ENCODE peak calls at places on chromosomes 7 and 10, in seven cellular contexts. V is right atrium auricular region; L is heart right ventricle; T is Panc1; M is mesendoderm; K is fibroblast of lung; W is CD8-positive, alpha-beta T cell. A is an unnamed sample. For H3K4me1, the result is how much of the 10 kb centered on the place peaks cover.

GRCh38 chr7:128404826-128405344 is 4.9 kb downstream of the IMPDH1 start:
- DNase-seq in M (no peak), T (no peak), V (no peak), K (peak), L (no peak), W (no peak), A (no peak)

GRCh38 chr10:13268841-13269240 is 31.0 kb downstream of the PHYH start:
- DNase-seq in L (no peak), K (no peak), W (no peak), T (no peak), M (peak), V (no peak), A (no peak)

GRCh38 chr7:44434201-44434600 is 56.3 kb downstream of the NUDCD3 start:
- DNase-seq in T (no peak), M (no peak), V (no peak), L (no peak), K (no peak), W (no peak), A (no peak)

GRCh38 chr7:28020302-28020940 is 160.2 kb downstream of the JAZF1 start:
- DNase-seq in M (peak), W (no peak), K (peak), V (peak), T (peak), L (peak), A (peak)

GRCh38 chr7:82975811-82976468 is 186.7 kb downstream of the PCLO start:
- DNase-seq in K (no peak), V (no peak), L (no peak), W (no peak), M (no peak), T (no peak), A (no peak)

GRCh38 chr10:130499541-130499940 is 363.4 kb downstream of the GLRX3 start:
- DNase-seq in T (no peak), V (no peak), K (no peak), W (no peak), M (no peak), L (no peak), A (no peak)

GRCh38 chr10:86648706-86649426 is 5.5 kb upstream of the OPN4 start:
- DNase-seq in L (no peak), K (peak), T (no peak), W (no peak), M (no peak), V (peak), A (peak)

GRCh38 chr7:99386584-99387238 is 12.2 kb downstream of the ARPC1B start:
- DNase-seq in L (no peak), V (no peak), M (peak), K (peak), T (no peak), W (no peak), A (no peak)

GRCh38 chr10:70866424-70866823 is 21.9 kb downstream of the PCBD1 start:
- DNase-seq in V (no peak), K (peak), M (peak), L (no peak), W (no peak), T (no peak), A (no peak)

GRCh38 chr10:94012834-94013830 is 19.4 kb downstream of the PLCE1 start:
- DNase-seq in W (no peak), K (no peak), V (no peak), L (no peak), T (no peak), M (no peak), A (no peak)

GRCh38 chr7:5631185-5631584 is 150.3 kb downstream of the RNF216 start:
- DNase-seq in K (no peak), M (no peak), W (no peak), T (no peak), L (no peak), V (no peak), A (no peak)

GRCh38 chr7:5635461-5636445 is 145.7 kb downstream of the RNF216 start:
- DNase-seq in T (no peak), M (no peak), L (no peak), V (no peak), W (no peak), K (no peak), A (no peak)

GRCh38 chr7:5634107-5634950 is 147.1 kb downstream of the RNF216 start:
- DNase-seq in W (no peak), V (peak), L (peak), M (peak), K (peak), T (no peak), A (peak)

GRCh38 chr7:5631752-5632151 is 149.7 kb downstream of the RNF216 start:
- DNase-seq in T (no peak), M (no peak), W (no peak), K (no peak), V (no peak), L (no peak), A (no peak)

DNA sequence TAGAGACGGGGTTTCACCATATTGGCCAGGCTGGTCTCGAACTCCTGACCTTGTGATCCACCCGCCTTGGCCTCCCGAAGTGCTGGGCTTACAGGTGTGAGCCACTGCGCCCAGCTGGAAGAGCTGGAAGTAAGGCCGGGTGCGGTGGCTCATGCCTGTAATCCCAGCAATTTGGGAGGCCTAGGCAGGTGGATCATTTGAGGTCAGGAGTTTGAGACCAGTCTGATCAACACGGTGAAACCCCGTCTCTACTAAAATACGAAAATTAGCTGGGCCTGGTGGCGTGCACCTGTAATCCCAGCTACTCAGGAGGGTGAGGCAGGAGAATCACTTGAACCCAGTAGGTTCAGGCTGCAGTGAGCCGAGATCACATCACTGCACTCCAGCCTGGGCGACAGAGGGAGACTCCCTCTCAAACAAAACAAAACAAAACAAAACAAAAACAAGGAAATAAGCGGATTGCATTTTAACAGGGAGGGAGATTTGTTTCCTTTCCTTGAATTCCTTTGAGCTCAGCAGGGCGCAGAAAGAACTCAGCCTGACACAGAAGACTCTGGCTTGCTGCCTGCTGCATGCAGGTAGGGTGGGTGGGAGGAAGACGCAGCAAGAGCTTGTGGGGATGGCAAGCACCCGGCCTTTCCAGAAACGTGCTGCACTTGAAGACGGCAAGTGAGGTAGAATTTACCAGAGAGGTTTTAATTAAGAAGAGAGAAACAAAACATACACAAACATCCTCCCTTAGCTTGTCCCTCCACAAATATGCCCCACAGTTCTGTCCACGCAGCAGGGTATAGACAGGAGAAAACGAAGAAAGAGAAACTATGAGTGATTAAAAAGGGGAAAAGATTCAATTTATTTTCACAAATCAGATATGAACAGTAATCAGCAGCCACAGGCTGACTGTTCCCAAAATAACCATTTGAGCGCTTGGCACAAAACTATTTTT is 148.0 kb downstream of the RNF216 start:
- DNase-seq in W (no peak), T (no peak), K (no peak), L (no peak), M (peak), V (no peak), A (no peak)
- H3K4me1 ChIP-seq in W (under half), T (under half), K (half or more), L (half or more), M (under half), V (half or more), A (under half)

GRCh38 chr10:57696641-57697040 is 571.1 kb downstream of the IPMK start:
- DNase-seq in K (peak), V (no peak), M (no peak), W (no peak), L (no peak), T (peak), A (no peak)

GRCh38 chr10:57694956-57695605 is 572.6 kb downstream of the IPMK start:
- DNase-seq in K (no peak), M (no peak), L (no peak), V (no peak), W (no peak), T (no peak), A (no peak)

GRCh38 chr10:57689898-57690297 is 577.8 kb downstream of the IPMK start:
- DNase-seq in W (no peak), T (no peak), V (no peak), L (no peak), K (no peak), M (no peak), A (no peak)

GRCh38 chr10:57692255-57692980 is 575.3 kb downstream of the IPMK start:
- DNase-seq in W (no peak), V (no peak), K (peak), M (peak), L (no peak), T (no peak), A (no peak)
- H3K4me1 ChIP-seq in W (under half), V (under half), K (under half), M (under half), L (under half), T (under half), A (under half)

GRCh38 chr10:91514025-91514424 is 103.9 kb downstream of the HECTD2 start:
- DNase-seq in W (no peak), L (no peak), T (no peak), V (no peak), K (peak), M (no peak), A (no peak)
- H3K4me1 ChIP-seq in W (under half), L (under half), T (under half), V (under half), K (under half), M (under half), A (under half)

DNA sequence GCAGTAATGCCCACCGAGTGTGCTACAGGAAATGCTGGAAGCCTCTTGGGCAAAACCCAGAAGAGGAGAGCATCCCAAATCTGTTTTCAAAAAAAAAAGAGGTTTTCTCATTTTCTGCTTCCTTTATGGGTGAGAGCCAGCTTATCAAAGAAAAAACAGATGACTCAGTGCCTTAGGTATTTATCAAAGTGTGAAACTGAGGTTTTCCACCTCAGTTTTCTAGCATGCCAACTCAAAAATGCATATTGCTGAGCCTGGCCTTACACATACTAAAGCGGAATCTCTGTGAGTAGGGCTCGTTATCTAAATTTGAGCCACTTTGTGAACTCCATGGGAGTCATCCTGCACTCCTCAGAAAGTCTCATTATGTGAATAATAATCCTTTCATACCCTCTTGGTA is 705.1 kb downstream of the SUGCT start:
- DNase-seq in K (no peak), V (no peak), W (no peak), T (no peak), M (peak), L (no peak), A (no peak)
- H3K4me1 ChIP-seq in K (under half), V (under half), W (under half), T (under half), M (under half), L (under half), A (under half)